ENCODE peak calls at places on chromosomes 11 and 22, in seven cellular contexts. N is retinal pigment epithelial cell, Q is GM20000, D is ascending aorta, U is sigmoid colon, L is K562, M is fibroblast of lung. X is an unnamed sample.

GRCh38 chr11:15688351-15688792 is 573.6 kb downstream of the INSC start:
- DNase-seq in U (no peak), N (peak; percentile 24), M (peak; percentile 45), L (no peak), D (no peak), Q (no peak), X (no peak)

GRCh38 chr11:5042091-5042490 is 4.2 kb upstream of the OR52J3 start:
- DNase-seq in D (no peak), N (no peak), Q (no peak), U (no peak), L (no peak), M (no peak), X (no peak)

GRCh38 chr11:96001037-96001436 is 77.1 kb upstream of the MTMR2 start:
- DNase-seq in U (peak; percentile 94), L (no peak), M (peak; percentile 99), N (no peak), Q (no peak), D (peak; percentile 96), X (no peak)

GRCh38 chr11:123434911-123435310 is 4.8 kb downstream of the GRAMD1B start:
- DNase-seq in M (no peak), D (no peak), Q (no peak), U (no peak), N (peak; percentile 82), L (no peak), X (no peak)

GRCh38 chr11:14021738-14022137 is 59.2 kb downstream of the SPON1 start:
- DNase-seq in L (no peak), U (no peak), N (no peak), D (no peak), Q (no peak), M (no peak), X (no peak)

GRCh38 chr11:116189378-116190170 is 583.2 kb downstream of the BUD13 start:
- DNase-seq in M (no peak), L (no peak), U (no peak), D (no peak), Q (no peak), N (no peak), X (no peak)

GRCh38 chr11:61505640-61506155 is 2.9 kb upstream of the LRRC10B start:
- DNase-seq in L (no peak), N (no peak), Q (no peak), U (no peak), D (no peak), M (no peak), X (no peak)

GRCh38 chr11:131998020-131998419 is 627.6 kb downstream of the NTM start:
- DNase-seq in D (no peak), N (no peak), U (peak; percentile 68), L (no peak), Q (no peak), M (no peak), X (no peak)

GRCh38 chr11:75495749-75496641 is 29.7 kb downstream of the GDPD5 start:
- DNase-seq in M (no peak), N (no peak), U (no peak), D (no peak), Q (no peak), L (peak; percentile 38), X (no peak)

GRCh38 chr11:111730871-111731591 is 35.2 kb downstream of the PPP2R1B start:
- DNase-seq in N (peak; percentile 52), L (no peak), M (peak; percentile 37), U (peak; percentile 73), D (no peak), Q (no peak), X (no peak)

GRCh38 chr22:30751529-30751928 is 56.9 kb downstream of the OSBP2 start:
- DNase-seq in D (no peak), L (no peak), U (no peak), N (no peak), M (no peak), Q (no peak), X (no peak)

GRCh38 chr11:32870676-32871075 is 21.9 kb upstream of the QSER1 start:
- DNase-seq in Q (no peak), D (no peak), U (no peak), L (peak; percentile 25), N (no peak), M (no peak), X (no peak)

GRCh38 chr22:37310075-37310606 is 27.8 kb downstream of the CYTH4 start:
- DNase-seq in M (no peak), D (no peak), Q (no peak), U (no peak), L (peak; percentile 42), N (no peak), X (no peak)

GRCh38 chr11:128630367-128631230 is 43.2 kb upstream of the ETS1 start:
- DNase-seq in Q (peak; percentile 81), U (peak; percentile 94), D (peak; percentile 92), M (peak; percentile 89), L (peak; percentile 71), N (peak; percentile 33), X (peak; percentile 50)

GRCh38 chr11:128632151-128632791 is 44.9 kb upstream of the ETS1 start:
- DNase-seq in U (no peak), L (no peak), D (no peak), Q (peak; percentile 58), M (peak; percentile 73), N (peak; percentile 13), X (no peak)

GRCh38 chr11:128634395-128634794 is 47.0 kb upstream of the ETS1 start:
- DNase-seq in N (no peak), M (no peak), D (no peak), L (no peak), U (no peak), Q (no peak), X (no peak)

GRCh38 chr11:128629516-128630106 is 42.3 kb upstream of the ETS1 start:
- DNase-seq in L (no peak), U (no peak), M (no peak), N (no peak), Q (no peak), D (no peak), X (no peak)

DNA sequence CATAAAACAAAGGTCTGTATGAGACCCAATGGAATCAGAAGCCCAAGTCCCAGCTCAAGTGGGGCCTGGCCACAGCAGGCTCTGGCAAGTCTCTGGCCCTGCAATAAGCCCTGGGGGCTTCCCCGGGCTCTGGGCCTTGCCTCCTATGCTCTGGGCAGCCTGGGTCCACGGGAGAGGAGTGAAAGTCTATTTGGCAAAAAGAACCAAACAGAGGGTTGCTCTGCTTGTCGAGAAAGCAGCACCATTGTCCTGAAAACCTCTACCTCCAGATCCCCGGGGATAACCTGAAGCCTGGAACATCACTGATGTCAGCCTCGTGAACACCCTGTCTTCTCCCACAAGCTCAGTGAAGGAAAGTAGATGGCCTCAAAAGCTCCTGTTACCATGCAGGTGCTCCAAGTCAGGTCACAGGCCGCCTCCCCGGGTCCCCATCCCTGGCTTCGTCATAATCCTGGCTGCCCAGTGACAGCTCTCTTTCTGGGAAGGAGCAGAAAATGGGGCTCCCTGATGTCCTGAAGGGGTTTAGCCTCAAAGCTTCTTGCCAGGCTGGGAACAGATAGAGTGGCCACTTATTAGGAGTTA is 46.1 kb upstream of the ETS1 start:
- DNase-seq in Q (no peak), U (no peak), M (no peak), D (no peak), N (no peak), L (no peak), X (no peak)
- TF ChIP-seq CTCF in Q (no peak), U (no peak), M (no peak), D (no peak), N (no peak), L (no peak), X (no peak)

GRCh38 chr11:93700830-93701229 is 39.3 kb downstream of the CEP295 start:
- DNase-seq in M (peak; percentile 2), D (no peak), U (no peak), N (no peak), L (no peak), Q (no peak), X (no peak)

DNA sequence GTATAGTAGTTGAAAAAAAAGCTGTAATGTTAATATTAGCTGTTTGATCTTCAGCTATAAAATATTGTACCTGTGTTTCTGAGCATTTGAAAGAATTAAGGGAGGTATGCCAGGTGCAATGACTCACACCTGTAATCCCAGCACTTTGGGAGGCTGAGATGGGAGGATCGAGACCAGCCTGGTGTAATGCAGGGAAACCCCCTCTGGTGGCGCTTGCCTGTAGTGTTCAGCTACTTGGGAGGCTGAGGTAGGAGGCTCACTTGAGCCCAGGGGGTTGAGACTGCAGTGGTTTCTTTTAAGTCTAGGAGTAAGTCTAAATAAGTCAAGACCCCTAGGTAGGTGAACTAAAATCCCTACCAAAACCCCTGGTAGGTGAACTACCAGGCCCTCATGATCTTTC is 37.1 kb downstream of the TAF1D start:
- DNase-seq in L (no peak), N (no peak), Q (no peak), U (no peak), D (no peak), M (no peak), X (no peak)
- TF ChIP-seq CTCF in L (peak; percentile 32), N (peak; percentile 12), Q (no peak), U (no peak), D (no peak), M (no peak), X (no peak)

GRCh38 chr22:42702675-42703074 is 18.0 kb downstream of the A4GALT start:
- DNase-seq in D (no peak), N (no peak), Q (no peak), M (no peak), U (no peak), L (no peak), X (no peak)
- TF ChIP-seq CTCF in D (no peak), N (no peak), Q (no peak), M (no peak), U (no peak), L (no peak), X (no peak)

GRCh38 chr11:118672865-118673264 is 6.6 kb downstream of the TREH start:
- DNase-seq in L (no peak), M (no peak), N (no peak), D (peak; percentile 2), U (no peak), Q (no peak), X (no peak)
- TF ChIP-seq CTCF in L (peak; percentile 48), M (no peak), N (peak; percentile 1), D (no peak), U (no peak), Q (no peak), X (no peak)

X was measured in GM06990.